ENCODE peak calls at places on chromosomes 13 and 19, in eight cellular contexts. One of them, this sample, is unnamed.

GRCh38 chr13:55815458-55816033 is 1325.2 kb upstream of the PRR20A start:
- DNase-seq in brain microvascular endothelial cell: no peak
- DNase-seq in cardiac muscle cell: no peak
- DNase-seq in body of pancreas: no peak
- DNase-seq in neural progenitor cell: no peak
- DNase-seq in A549: no peak
- DNase-seq in ovary: no peak
- DNase-seq in suprapubic skin: no peak
- DNase-seq in this sample: no peak

GRCh38 chr13:100338265-100338664 is 249.4 kb downstream of the PCCA start:
- DNase-seq in body of pancreas: no peak
- DNase-seq in neural progenitor cell: no peak
- DNase-seq in suprapubic skin: no peak
- DNase-seq in ovary: no peak
- DNase-seq in cardiac muscle cell: no peak
- DNase-seq in A549: no peak
- DNase-seq in brain microvascular endothelial cell: no peak
- DNase-seq in this sample: no peak

GRCh38 chr19:2148482-2149135 is 2.8 kb downstream of the AP3D1 start:
- DNase-seq in neural progenitor cell: no peak
- DNase-seq in brain microvascular endothelial cell: no peak
- DNase-seq in body of pancreas: no peak
- DNase-seq in ovary: no peak
- DNase-seq in cardiac muscle cell: no peak
- DNase-seq in suprapubic skin: no peak
- DNase-seq in A549: no peak
- DNase-seq in this sample: no peak

GRCh38 chr13:83211301-83211700 is 671.0 kb downstream of the SLITRK1 start:
- DNase-seq in brain microvascular endothelial cell: peak
- DNase-seq in body of pancreas: no peak
- DNase-seq in cardiac muscle cell: no peak
- DNase-seq in neural progenitor cell: no peak
- DNase-seq in suprapubic skin: no peak
- DNase-seq in ovary: no peak
- DNase-seq in A549: no peak
- DNase-seq in this sample: no peak

GRCh38 chr19:30695171-30695875 is 323.1 kb downstream of the ZNF536 start:
- DNase-seq in neural progenitor cell: peak
- DNase-seq in ovary: no peak
- DNase-seq in A549: no peak
- DNase-seq in suprapubic skin: peak
- DNase-seq in cardiac muscle cell: no peak
- DNase-seq in body of pancreas: no peak
- DNase-seq in brain microvascular endothelial cell: no peak
- DNase-seq in this sample: no peak

GRCh38 chr13:56216221-56216620 is 924.5 kb upstream of the PRR20A start:
- DNase-seq in ovary: no peak
- DNase-seq in neural progenitor cell: no peak
- DNase-seq in brain microvascular endothelial cell: no peak
- DNase-seq in suprapubic skin: no peak
- DNase-seq in body of pancreas: no peak
- DNase-seq in A549: no peak
- DNase-seq in cardiac muscle cell: no peak
- DNase-seq in this sample: no peak

GRCh38 chr13:30112602-30113435 is 194.5 kb downstream of the KATNAL1 start:
- DNase-seq in ovary: peak
- DNase-seq in cardiac muscle cell: peak
- DNase-seq in brain microvascular endothelial cell: peak
- DNase-seq in neural progenitor cell: peak
- DNase-seq in A549: peak
- DNase-seq in suprapubic skin: peak
- DNase-seq in body of pancreas: peak
- DNase-seq in this sample: peak

GRCh38 chr13:39676315-39676876 is 20.9 kb downstream of the COG6 start:
- DNase-seq in neural progenitor cell: peak
- DNase-seq in brain microvascular endothelial cell: peak
- DNase-seq in body of pancreas: peak
- DNase-seq in ovary: no peak
- DNase-seq in cardiac muscle cell: peak
- DNase-seq in A549: peak
- DNase-seq in suprapubic skin: no peak
- DNase-seq in this sample: peak

GRCh38 chr13:33326723-33327122 is 41.2 kb upstream of the STARD13 start:
- DNase-seq in neural progenitor cell: no peak
- DNase-seq in cardiac muscle cell: no peak
- DNase-seq in ovary: no peak
- DNase-seq in suprapubic skin: no peak
- DNase-seq in A549: no peak
- DNase-seq in brain microvascular endothelial cell: no peak
- DNase-seq in body of pancreas: no peak
- DNase-seq in this sample: no peak

GRCh38 chr13:24502567-24503375 is 9.8 kb downstream of the PARP4 start:
- DNase-seq in cardiac muscle cell: peak
- DNase-seq in body of pancreas: no peak
- DNase-seq in neural progenitor cell: peak
- DNase-seq in suprapubic skin: no peak
- DNase-seq in A549: peak
- DNase-seq in brain microvascular endothelial cell: peak
- DNase-seq in ovary: no peak
- DNase-seq in this sample: peak

GRCh38 chr13:95181586-95181985 is 119.7 kb downstream of the ABCC4 start:
- DNase-seq in suprapubic skin: no peak
- DNase-seq in A549: no peak
- DNase-seq in brain microvascular endothelial cell: no peak
- DNase-seq in body of pancreas: no peak
- DNase-seq in neural progenitor cell: no peak
- DNase-seq in ovary: no peak
- DNase-seq in cardiac muscle cell: no peak
- DNase-seq in this sample: no peak

GRCh38 chr13:72970956-72971355 is 87.8 kb upstream of the KLF5 start:
- DNase-seq in body of pancreas: no peak
- DNase-seq in suprapubic skin: no peak
- DNase-seq in neural progenitor cell: no peak
- DNase-seq in ovary: no peak
- DNase-seq in A549: no peak
- DNase-seq in brain microvascular endothelial cell: peak
- DNase-seq in cardiac muscle cell: no peak
- DNase-seq in this sample: peak

GRCh38 chr13:46388846-46389245 is 1.8 kb upstream of the RUBCNL start:
- DNase-seq in suprapubic skin: no peak
- DNase-seq in brain microvascular endothelial cell: no peak
- DNase-seq in cardiac muscle cell: no peak
- DNase-seq in ovary: no peak
- DNase-seq in A549: no peak
- DNase-seq in body of pancreas: no peak
- DNase-seq in neural progenitor cell: no peak
- DNase-seq in this sample: peak

GRCh38 chr13:56501750-56502149 is 639.0 kb upstream of the PRR20A start:
- DNase-seq in ovary: no peak
- DNase-seq in body of pancreas: no peak
- DNase-seq in brain microvascular endothelial cell: no peak
- DNase-seq in cardiac muscle cell: no peak
- DNase-seq in A549: no peak
- DNase-seq in neural progenitor cell: no peak
- DNase-seq in suprapubic skin: no peak
- DNase-seq in this sample: no peak

GRCh38 chr13:112103971-112104872 is 37.3 kb downstream of the SOX1 start:
- DNase-seq in cardiac muscle cell: no peak
- DNase-seq in body of pancreas: no peak
- DNase-seq in A549: no peak
- DNase-seq in neural progenitor cell: peak
- DNase-seq in suprapubic skin: no peak
- DNase-seq in ovary: no peak
- DNase-seq in brain microvascular endothelial cell: no peak
- DNase-seq in this sample: no peak

GRCh38 chr13:52845334-52845761 is 3.1 kb downstream of the PCDH8 start:
- DNase-seq in neural progenitor cell: peak
- DNase-seq in A549: no peak
- DNase-seq in ovary: no peak
- DNase-seq in brain microvascular endothelial cell: no peak
- DNase-seq in suprapubic skin: no peak
- DNase-seq in cardiac muscle cell: no peak
- DNase-seq in body of pancreas: no peak
- DNase-seq in this sample: peak

GRCh38 chr19:15895876-15896430 is 1.9 kb downstream of the CYP4F2 start:
- DNase-seq in brain microvascular endothelial cell: no peak
- DNase-seq in A549: no peak
- DNase-seq in ovary: no peak
- DNase-seq in neural progenitor cell: no peak
- DNase-seq in cardiac muscle cell: no peak
- DNase-seq in suprapubic skin: no peak
- DNase-seq in body of pancreas: no peak
- DNase-seq in this sample: no peak

DNA sequence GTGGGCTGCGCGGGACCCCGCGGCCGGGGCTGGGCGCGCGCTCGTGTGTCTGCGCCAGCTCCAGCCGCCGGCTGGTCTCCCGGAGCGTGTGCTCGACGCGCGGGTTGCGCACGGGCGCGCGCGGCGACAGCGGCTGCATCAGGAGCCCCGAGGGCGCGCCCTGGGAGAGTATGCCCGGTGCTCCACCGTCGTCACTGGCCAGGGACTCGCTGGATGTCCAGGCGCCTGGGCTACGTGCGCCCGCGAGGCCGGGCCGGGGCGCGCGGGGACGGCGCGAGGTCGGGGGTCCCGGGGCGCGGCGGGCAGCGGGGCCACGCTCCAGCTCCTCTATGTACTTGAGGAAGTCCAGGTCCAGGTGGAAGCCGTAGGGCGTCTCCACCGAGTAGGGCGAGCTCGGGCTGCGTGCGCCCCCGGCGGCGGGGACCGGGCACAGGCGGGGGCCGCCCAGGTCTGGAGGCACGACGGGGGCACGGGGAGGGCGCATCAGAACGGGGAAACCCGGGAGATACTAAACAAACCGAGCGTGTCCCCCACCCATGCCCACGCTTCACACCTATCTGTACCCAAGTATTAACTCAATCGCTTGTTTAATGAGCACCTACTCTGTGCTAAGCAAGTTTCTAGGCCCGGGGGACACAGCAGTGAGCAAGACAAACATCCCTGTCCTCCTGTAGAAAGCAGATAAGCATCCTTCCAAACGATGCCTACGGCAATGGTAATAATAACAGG is 7.6 kb downstream of the KANK3 start:
- DNase-seq in neural progenitor cell: no peak
- DNase-seq in cardiac muscle cell: no peak
- DNase-seq in suprapubic skin: no peak
- DNase-seq in brain microvascular endothelial cell: no peak
- DNase-seq in A549: peak
- DNase-seq in body of pancreas: no peak
- DNase-seq in ovary: no peak
- DNase-seq in this sample: no peak
- TF ChIP-seq CTCF in neural progenitor cell: peak
- TF ChIP-seq CTCF in cardiac muscle cell: no peak
- TF ChIP-seq CTCF in suprapubic skin: no peak
- TF ChIP-seq CTCF in brain microvascular endothelial cell: no peak
- TF ChIP-seq CTCF in A549: peak
- TF ChIP-seq CTCF in body of pancreas: no peak
- TF ChIP-seq CTCF in ovary: no peak
- TF ChIP-seq CTCF in this sample: peak

GRCh38 chr19:46954502-46955004 is 65.1 kb upstream of the NPAS1 start:
- DNase-seq in ovary: no peak
- DNase-seq in brain microvascular endothelial cell: no peak
- DNase-seq in neural progenitor cell: no peak
- DNase-seq in suprapubic skin: no peak
- DNase-seq in A549: no peak
- DNase-seq in body of pancreas: no peak
- DNase-seq in cardiac muscle cell: no peak
- DNase-seq in this sample: no peak

GRCh38 chr19:46953955-46954501 is 65.6 kb upstream of the NPAS1 start:
- DNase-seq in cardiac muscle cell: no peak
- DNase-seq in body of pancreas: no peak
- DNase-seq in brain microvascular endothelial cell: no peak
- DNase-seq in suprapubic skin: no peak
- DNase-seq in A549: no peak
- DNase-seq in neural progenitor cell: no peak
- DNase-seq in ovary: no peak
- DNase-seq in this sample: no peak

GRCh38 chr19:46952874-46953273 is 66.8 kb upstream of the NPAS1 start:
- DNase-seq in A549: no peak
- DNase-seq in suprapubic skin: no peak
- DNase-seq in brain microvascular endothelial cell: no peak
- DNase-seq in neural progenitor cell: no peak
- DNase-seq in ovary: no peak
- DNase-seq in cardiac muscle cell: no peak
- DNase-seq in body of pancreas: no peak
- DNase-seq in this sample: no peak

GRCh38 chr19:46955813-46956371 is 63.7 kb upstream of the NPAS1 start:
- DNase-seq in ovary: no peak
- DNase-seq in neural progenitor cell: no peak
- DNase-seq in suprapubic skin: no peak
- DNase-seq in brain microvascular endothelial cell: no peak
- DNase-seq in body of pancreas: no peak
- DNase-seq in A549: no peak
- DNase-seq in cardiac muscle cell: no peak
- DNase-seq in this sample: no peak

GRCh38 chr19:46955114-46955812 is 64.4 kb upstream of the NPAS1 start:
- DNase-seq in cardiac muscle cell: peak
- DNase-seq in neural progenitor cell: no peak
- DNase-seq in ovary: no peak
- DNase-seq in body of pancreas: no peak
- DNase-seq in suprapubic skin: no peak
- DNase-seq in brain microvascular endothelial cell: no peak
- DNase-seq in A549: no peak
- DNase-seq in this sample: no peak
- H3K27ac ChIP-seq in cardiac muscle cell: peak
- H3K27ac ChIP-seq in neural progenitor cell: peak
- H3K27ac ChIP-seq in ovary: no peak
- H3K27ac ChIP-seq in body of pancreas: peak
- H3K27ac ChIP-seq in suprapubic skin: peak
- H3K27ac ChIP-seq in brain microvascular endothelial cell: peak
- H3K27ac ChIP-seq in A549: peak
- H3K27ac ChIP-seq in this sample: no peak

GRCh38 chr19:11361037-11361770 is 6.0 kb downstream of the PLPPR2 start:
- DNase-seq in neural progenitor cell: peak
- DNase-seq in A549: no peak
- DNase-seq in ovary: no peak
- DNase-seq in cardiac muscle cell: no peak
- DNase-seq in brain microvascular endothelial cell: no peak
- DNase-seq in suprapubic skin: no peak
- DNase-seq in body of pancreas: peak
- DNase-seq in this sample: no peak
- TF ChIP-seq CTCF in neural progenitor cell: peak
- TF ChIP-seq CTCF in A549: no peak
- TF ChIP-seq CTCF in ovary: no peak
- TF ChIP-seq CTCF in cardiac muscle cell: no peak
- TF ChIP-seq CTCF in brain microvascular endothelial cell: no peak
- TF ChIP-seq CTCF in suprapubic skin: no peak
- TF ChIP-seq CTCF in body of pancreas: no peak
- TF ChIP-seq CTCF in this sample: no peak

GRCh38 chr13:50068508-50068907 is 53.3 kb downstream of the KCNRG start:
- DNase-seq in neural progenitor cell: no peak
- DNase-seq in body of pancreas: no peak
- DNase-seq in ovary: no peak
- DNase-seq in brain microvascular endothelial cell: no peak
- DNase-seq in suprapubic skin: no peak
- DNase-seq in A549: no peak
- DNase-seq in cardiac muscle cell: no peak
- DNase-seq in this sample: no peak
- H3K27ac ChIP-seq in neural progenitor cell: no peak
- H3K27ac ChIP-seq in body of pancreas: no peak
- H3K27ac ChIP-seq in ovary: no peak
- H3K27ac ChIP-seq in brain microvascular endothelial cell: no peak
- H3K27ac ChIP-seq in suprapubic skin: no peak
- H3K27ac ChIP-seq in A549: peak
- H3K27ac ChIP-seq in cardiac muscle cell: no peak
- H3K27ac ChIP-seq in this sample: no peak

GRCh38 chr19:14439014-14439413 is 5.9 kb downstream of the PKN1 start:
- DNase-seq in neural progenitor cell: no peak
- DNase-seq in suprapubic skin: no peak
- DNase-seq in ovary: no peak
- DNase-seq in brain microvascular endothelial cell: no peak
- DNase-seq in body of pancreas: no peak
- DNase-seq in A549: no peak
- DNase-seq in cardiac muscle cell: no peak
- DNase-seq in this sample: no peak
- TF ChIP-seq CTCF in neural progenitor cell: no peak
- TF ChIP-seq CTCF in suprapubic skin: no peak
- TF ChIP-seq CTCF in ovary: no peak
- TF ChIP-seq CTCF in brain microvascular endothelial cell: no peak
- TF ChIP-seq CTCF in body of pancreas: no peak
- TF ChIP-seq CTCF in A549: no peak
- TF ChIP-seq CTCF in cardiac muscle cell: no peak
- TF ChIP-seq CTCF in this sample: no peak

This sample was measured in RWPE1.